ENCODE peak calls at places on chromosomes 7 and 10, in seven cellular contexts. One of them, this sample, is unnamed.
A peak's percentile ranks its signal among the peaks of the same experiment; 100 is the strongest.

GRCh38 chr7:131895541-131896173 is 339.2 kb upstream of the PODXL start:
- DNase-seq in bronchial epithelial cell: peak; percentile 82
- DNase-seq in breast epithelium: no peak
- DNase-seq in heart left ventricle: no peak
- DNase-seq in fibroblast of lung: peak; percentile 44
- DNase-seq in neural progenitor cell: no peak
- DNase-seq in foreskin fibroblast: peak; percentile 42
- DNase-seq in this sample: no peak

GRCh38 chr10:82161264-82161663 is 286.3 kb downstream of the NRG3 start:
- DNase-seq in bronchial epithelial cell: no peak
- DNase-seq in breast epithelium: no peak
- DNase-seq in heart left ventricle: no peak
- DNase-seq in fibroblast of lung: no peak
- DNase-seq in neural progenitor cell: no peak
- DNase-seq in foreskin fibroblast: no peak
- DNase-seq in this sample: no peak

GRCh38 chr10:132884691-132885271 is 57.6 kb downstream of the CFAP46 start:
- DNase-seq in bronchial epithelial cell: no peak
- DNase-seq in breast epithelium: peak; percentile 46
- DNase-seq in heart left ventricle: peak; percentile 19
- DNase-seq in fibroblast of lung: no peak
- DNase-seq in neural progenitor cell: no peak
- DNase-seq in foreskin fibroblast: no peak
- DNase-seq in this sample: peak; percentile 28

GRCh38 chr7:54687518-54688212 is 71.3 kb downstream of the SEC61G start:
- DNase-seq in bronchial epithelial cell: peak; percentile 3
- DNase-seq in breast epithelium: no peak
- DNase-seq in heart left ventricle: no peak
- DNase-seq in fibroblast of lung: no peak
- DNase-seq in neural progenitor cell: no peak
- DNase-seq in foreskin fibroblast: no peak
- DNase-seq in this sample: no peak

GRCh38 chr10:111018021-111018420 is 58.8 kb upstream of the ADRA2A start:
- DNase-seq in bronchial epithelial cell: no peak
- DNase-seq in breast epithelium: no peak
- DNase-seq in heart left ventricle: no peak
- DNase-seq in fibroblast of lung: no peak
- DNase-seq in neural progenitor cell: no peak
- DNase-seq in foreskin fibroblast: no peak
- DNase-seq in this sample: no peak

GRCh38 chr10:91194497-91195179 is 25.8 kb upstream of the PCGF5 start:
- DNase-seq in bronchial epithelial cell: peak; percentile 15
- DNase-seq in breast epithelium: no peak
- DNase-seq in heart left ventricle: no peak
- DNase-seq in fibroblast of lung: peak; percentile 22
- DNase-seq in neural progenitor cell: no peak
- DNase-seq in foreskin fibroblast: peak; percentile 61
- DNase-seq in this sample: no peak

GRCh38 chr7:4879401-4880081 is 4.0 kb downstream of the RADIL start:
- DNase-seq in bronchial epithelial cell: no peak
- DNase-seq in breast epithelium: peak; percentile 34
- DNase-seq in heart left ventricle: peak; percentile 45
- DNase-seq in fibroblast of lung: no peak
- DNase-seq in neural progenitor cell: no peak
- DNase-seq in foreskin fibroblast: no peak
- DNase-seq in this sample: peak; percentile 36

GRCh38 chr10:132787253-132788179 is 1.6 kb upstream of the NKX6-2 start:
- DNase-seq in bronchial epithelial cell: no peak
- DNase-seq in breast epithelium: no peak
- DNase-seq in heart left ventricle: no peak
- DNase-seq in fibroblast of lung: no peak
- DNase-seq in neural progenitor cell: peak; percentile 86
- DNase-seq in foreskin fibroblast: no peak
- DNase-seq in this sample: no peak

GRCh38 chr10:126062132-126063032 is 166.0 kb downstream of the FANK1 start:
- DNase-seq in bronchial epithelial cell: peak; percentile 98
- DNase-seq in breast epithelium: peak; percentile 69
- DNase-seq in heart left ventricle: peak; percentile 93
- DNase-seq in fibroblast of lung: peak; percentile 96
- DNase-seq in neural progenitor cell: no peak
- DNase-seq in foreskin fibroblast: peak; percentile 96
- DNase-seq in this sample: peak; percentile 93

GRCh38 chr7:101486056-101486763 is 123.5 kb downstream of the COL26A1 start:
- DNase-seq in bronchial epithelial cell: no peak
- DNase-seq in breast epithelium: no peak
- DNase-seq in heart left ventricle: peak; percentile 5
- DNase-seq in fibroblast of lung: no peak
- DNase-seq in neural progenitor cell: peak; percentile 79
- DNase-seq in foreskin fibroblast: peak; percentile 29
- DNase-seq in this sample: no peak

GRCh38 chr10:46520941-46521340 is 35.5 kb downstream of the GPRIN2 start:
- DNase-seq in bronchial epithelial cell: peak; percentile 61
- DNase-seq in breast epithelium: peak; percentile 52
- DNase-seq in heart left ventricle: peak; percentile 22
- DNase-seq in fibroblast of lung: peak; percentile 35
- DNase-seq in neural progenitor cell: no peak
- DNase-seq in foreskin fibroblast: no peak
- DNase-seq in this sample: no peak

GRCh38 chr7:71303566-71303965 is 171.6 kb downstream of the GALNT17 start:
- DNase-seq in bronchial epithelial cell: no peak
- DNase-seq in breast epithelium: no peak
- DNase-seq in heart left ventricle: no peak
- DNase-seq in fibroblast of lung: no peak
- DNase-seq in neural progenitor cell: no peak
- DNase-seq in foreskin fibroblast: no peak
- DNase-seq in this sample: no peak

GRCh38 chr7:116353614-116354013 is 143.3 kb downstream of the TES start:
- DNase-seq in bronchial epithelial cell: peak; percentile 38
- DNase-seq in breast epithelium: no peak
- DNase-seq in heart left ventricle: peak; percentile 73
- DNase-seq in fibroblast of lung: no peak
- DNase-seq in neural progenitor cell: no peak
- DNase-seq in foreskin fibroblast: no peak
- DNase-seq in this sample: peak; percentile 22

DNA sequence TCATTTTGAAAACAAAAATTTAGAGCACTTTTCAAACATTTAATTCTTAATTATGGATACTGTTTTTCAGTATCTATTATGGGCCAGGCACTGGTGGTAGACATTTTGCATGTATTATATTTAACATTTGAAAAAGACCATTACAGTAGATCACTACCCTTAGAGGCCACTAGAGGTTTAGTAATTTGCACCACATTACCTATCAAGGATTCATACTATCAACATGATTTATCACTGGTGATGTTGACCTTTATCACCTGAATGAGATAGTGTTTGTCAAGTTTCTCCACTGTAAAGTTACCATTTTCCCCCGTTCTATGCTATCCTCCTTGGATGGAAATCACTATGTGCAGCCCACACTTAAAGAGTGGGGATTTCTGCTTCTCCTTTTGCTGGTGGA is 4.4 kb upstream of the SNX13 start:
- DNase-seq in bronchial epithelial cell: no peak
- DNase-seq in breast epithelium: no peak
- DNase-seq in heart left ventricle: no peak
- DNase-seq in fibroblast of lung: no peak
- DNase-seq in neural progenitor cell: no peak
- DNase-seq in foreskin fibroblast: no peak
- DNase-seq in this sample: no peak
- TF ChIP-seq CTCF in bronchial epithelial cell: peak; percentile 4
- TF ChIP-seq CTCF in breast epithelium: no peak
- TF ChIP-seq CTCF in heart left ventricle: no peak
- TF ChIP-seq CTCF in fibroblast of lung: no peak
- TF ChIP-seq CTCF in neural progenitor cell: peak; percentile 13
- TF ChIP-seq CTCF in foreskin fibroblast: no peak
- TF ChIP-seq CTCF in this sample: no peak

DNA sequence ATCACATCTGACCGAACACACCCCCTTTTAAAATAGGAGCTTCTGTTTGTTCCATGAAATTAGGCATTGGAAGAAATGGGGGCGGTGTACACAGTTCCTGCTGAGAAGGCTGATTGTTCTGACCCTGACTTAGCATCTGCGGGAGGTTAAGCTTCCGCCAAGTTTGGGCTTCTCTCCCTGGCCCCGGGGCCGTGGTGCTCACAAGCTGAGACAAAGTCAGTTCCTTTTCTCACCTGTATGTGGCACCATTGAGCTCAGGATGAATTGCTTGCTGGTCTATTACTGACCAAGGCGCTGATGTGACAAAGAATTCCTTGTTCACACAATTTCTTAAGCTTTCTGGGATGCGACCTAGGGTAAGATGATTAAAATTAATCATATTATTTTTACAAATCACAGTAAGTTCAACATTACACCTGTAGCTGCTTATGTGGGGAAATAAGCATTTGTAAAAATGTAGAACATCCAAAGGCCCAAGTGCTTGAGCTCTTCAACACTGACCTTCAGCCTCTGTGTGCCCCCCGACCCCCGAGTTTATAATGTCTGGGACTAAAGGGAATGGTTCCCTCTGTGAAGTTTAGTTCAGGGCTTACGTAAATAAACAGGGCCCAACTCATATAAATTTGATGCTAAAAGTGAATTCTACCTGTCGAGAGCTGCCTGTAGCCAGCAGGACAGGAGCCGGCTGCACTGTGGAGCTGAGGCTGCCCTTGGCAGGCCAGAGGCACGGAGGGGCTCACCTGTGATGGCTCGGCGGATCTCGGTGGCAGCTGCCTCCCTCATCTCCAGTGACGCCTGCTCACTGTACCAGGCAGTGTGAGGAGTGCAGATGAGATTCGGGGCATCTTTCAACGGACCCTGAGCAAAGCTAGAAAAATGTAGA is 50.8 kb downstream of the ZRANB1 start:
- DNase-seq in bronchial epithelial cell: peak; percentile 48
- DNase-seq in breast epithelium: no peak
- DNase-seq in heart left ventricle: peak; percentile 82
- DNase-seq in fibroblast of lung: peak; percentile 68
- DNase-seq in neural progenitor cell: peak; percentile 70
- DNase-seq in foreskin fibroblast: peak; percentile 65
- DNase-seq in this sample: peak; percentile 90
- TF ChIP-seq CTCF in bronchial epithelial cell: peak; percentile 47
- TF ChIP-seq CTCF in breast epithelium: peak; percentile 76
- TF ChIP-seq CTCF in heart left ventricle: peak; percentile 83
- TF ChIP-seq CTCF in fibroblast of lung: peak; percentile 51
- TF ChIP-seq CTCF in neural progenitor cell: peak; percentile 65
- TF ChIP-seq CTCF in foreskin fibroblast: peak; percentile 57
- TF ChIP-seq CTCF in this sample: peak; percentile 74

DNA sequence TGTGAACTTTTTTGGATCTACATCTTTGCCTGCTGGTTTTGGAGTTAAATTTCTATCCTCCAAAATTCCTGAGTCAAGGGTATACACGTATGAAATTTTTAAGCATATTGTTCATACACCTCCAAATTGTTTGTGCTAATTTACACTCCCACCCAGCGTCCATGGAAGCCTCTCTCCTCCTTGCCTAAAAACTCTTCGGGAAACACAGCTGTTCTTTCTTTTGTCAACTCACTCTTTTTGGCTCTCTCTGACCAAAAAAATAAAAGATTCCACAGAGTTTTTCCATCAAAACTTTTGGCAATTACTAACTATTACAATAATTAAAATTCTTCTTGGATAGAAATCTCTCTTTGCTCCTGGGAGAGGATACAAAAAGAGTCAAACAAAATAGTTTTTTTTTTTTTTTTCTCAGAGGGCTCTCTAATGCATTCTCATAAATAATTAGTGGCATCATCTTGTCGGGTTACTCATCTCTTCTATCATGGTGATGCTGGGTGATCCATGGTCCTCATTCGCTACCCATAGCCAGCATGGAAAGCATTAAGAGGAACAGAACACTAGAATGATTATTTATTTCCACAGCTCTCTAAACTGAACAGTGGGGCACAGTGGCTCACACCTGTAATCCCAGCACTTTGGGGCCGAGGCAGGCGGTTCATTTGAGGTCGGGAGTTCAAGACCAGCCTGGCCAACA is 310.7 kb downstream of the SFMBT2 start:
- DNase-seq in bronchial epithelial cell: no peak
- DNase-seq in breast epithelium: no peak
- DNase-seq in heart left ventricle: no peak
- DNase-seq in fibroblast of lung: no peak
- DNase-seq in neural progenitor cell: no peak
- DNase-seq in foreskin fibroblast: no peak
- DNase-seq in this sample: no peak
- TF ChIP-seq CTCF in bronchial epithelial cell: no peak
- TF ChIP-seq CTCF in breast epithelium: no peak
- TF ChIP-seq CTCF in heart left ventricle: no peak
- TF ChIP-seq CTCF in fibroblast of lung: no peak
- TF ChIP-seq CTCF in neural progenitor cell: no peak
- TF ChIP-seq CTCF in foreskin fibroblast: no peak
- TF ChIP-seq CTCF in this sample: no peak

DNA sequence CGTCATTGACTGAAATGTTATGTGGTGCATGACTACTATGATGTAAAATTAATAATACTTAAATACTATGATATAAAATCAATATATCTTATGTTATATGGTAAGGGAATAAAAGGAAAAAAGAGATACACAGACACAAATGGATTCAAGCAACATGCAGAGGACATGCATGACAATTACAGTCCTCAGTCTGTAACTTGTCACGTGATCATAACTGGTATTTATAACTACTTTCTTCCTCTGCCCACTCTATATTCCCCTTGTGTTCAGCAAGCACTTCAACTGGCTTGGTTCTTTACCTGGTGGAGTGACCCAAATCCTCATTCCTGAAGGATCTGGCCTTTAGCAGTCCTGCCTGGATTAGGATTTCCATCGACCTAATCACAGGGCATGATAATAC is 104.4 kb upstream of the FAM180A start:
- DNase-seq in bronchial epithelial cell: no peak
- DNase-seq in breast epithelium: no peak
- DNase-seq in heart left ventricle: no peak
- DNase-seq in fibroblast of lung: no peak
- DNase-seq in neural progenitor cell: no peak
- DNase-seq in foreskin fibroblast: no peak
- DNase-seq in this sample: no peak
- TF ChIP-seq CTCF in bronchial epithelial cell: no peak
- TF ChIP-seq CTCF in breast epithelium: no peak
- TF ChIP-seq CTCF in heart left ventricle: no peak
- TF ChIP-seq CTCF in fibroblast of lung: no peak
- TF ChIP-seq CTCF in neural progenitor cell: no peak
- TF ChIP-seq CTCF in foreskin fibroblast: no peak
- TF ChIP-seq CTCF in this sample: no peak

GRCh38 chr10:35797187-35797586 is 155.1 kb upstream of the FZD8 start:
- DNase-seq in bronchial epithelial cell: no peak
- DNase-seq in breast epithelium: no peak
- DNase-seq in heart left ventricle: no peak
- DNase-seq in fibroblast of lung: peak; percentile 24
- DNase-seq in neural progenitor cell: no peak
- DNase-seq in foreskin fibroblast: no peak
- DNase-seq in this sample: no peak

GRCh38 chr10:35795131-35795819 is 153.2 kb upstream of the FZD8 start:
- DNase-seq in bronchial epithelial cell: peak; percentile 83
- DNase-seq in breast epithelium: no peak
- DNase-seq in heart left ventricle: no peak
- DNase-seq in fibroblast of lung: no peak
- DNase-seq in neural progenitor cell: no peak
- DNase-seq in foreskin fibroblast: no peak
- DNase-seq in this sample: no peak

GRCh38 chr10:35789996-35790395 is 147.9 kb upstream of the FZD8 start:
- DNase-seq in bronchial epithelial cell: peak; percentile 91
- DNase-seq in breast epithelium: no peak
- DNase-seq in heart left ventricle: no peak
- DNase-seq in fibroblast of lung: no peak
- DNase-seq in neural progenitor cell: no peak
- DNase-seq in foreskin fibroblast: no peak
- DNase-seq in this sample: no peak

GRCh38 chr10:35792301-35792700 is 150.2 kb upstream of the FZD8 start:
- DNase-seq in bronchial epithelial cell: no peak
- DNase-seq in breast epithelium: no peak
- DNase-seq in heart left ventricle: no peak
- DNase-seq in fibroblast of lung: no peak
- DNase-seq in neural progenitor cell: no peak
- DNase-seq in foreskin fibroblast: no peak
- DNase-seq in this sample: no peak

GRCh38 chr10:35794703-35795102 is 152.6 kb upstream of the FZD8 start:
- DNase-seq in bronchial epithelial cell: no peak
- DNase-seq in breast epithelium: no peak
- DNase-seq in heart left ventricle: no peak
- DNase-seq in fibroblast of lung: no peak
- DNase-seq in neural progenitor cell: no peak
- DNase-seq in foreskin fibroblast: no peak
- DNase-seq in this sample: no peak
- TF ChIP-seq CTCF in bronchial epithelial cell: no peak
- TF ChIP-seq CTCF in breast epithelium: no peak
- TF ChIP-seq CTCF in heart left ventricle: peak; percentile 41
- TF ChIP-seq CTCF in fibroblast of lung: no peak
- TF ChIP-seq CTCF in neural progenitor cell: no peak
- TF ChIP-seq CTCF in foreskin fibroblast: no peak
- TF ChIP-seq CTCF in this sample: no peak

This sample was measured in psoas muscle.